ENCODE peak calls at places on chromosomes 11 and 22, in six cellular contexts. F, C, U, D, I and P are unnamed samples. For H3K27me3, the result is how much of the 10 kb centered on the place peaks cover.

GRCh38 chr11:112019066-112019465 is 6.1 kb upstream of the DLAT start:
- DNase-seq in F (no peak), C (no peak), U (no peak), D (no peak), I (no peak), P (no peak)

GRCh38 chr11:70141490-70142014 is 61.5 kb upstream of the FADD start:
- DNase-seq in F (no peak), C (no peak), U (no peak), D (no peak), I (no peak), P (no peak)

GRCh38 chr11:76698321-76699043 is 27.9 kb upstream of the LRRC32 start:
- DNase-seq in F (no peak), C (no peak), U (no peak), D (no peak), I (no peak), P (no peak)

GRCh38 chr22:33188316-33188715 is 130.1 kb upstream of the SYN3 start:
- DNase-seq in F (no peak), C (no peak), U (no peak), D (no peak), I (no peak), P (no peak)

GRCh38 chr11:132803436-132803835 is 728.9 kb downstream of the OPCML start:
- DNase-seq in F (no peak), C (no peak), U (no peak), D (no peak), I (no peak), P (no peak)

GRCh38 chr11:44426958-44427357 is 117.0 kb upstream of the ALX4 start:
- DNase-seq in F (no peak), C (no peak), U (no peak), D (no peak), I (no peak), P (no peak)

GRCh38 chr11:89477175-89477574 is 14.0 kb downstream of the NOX4 start:
- DNase-seq in F (no peak), C (no peak), U (no peak), D (peak), I (no peak), P (no peak)

GRCh38 chr22:19289475-19290161 is 1.9 kb downstream of the CLTCL1 start:
- DNase-seq in F (no peak), C (no peak), U (no peak), D (peak), I (no peak), P (no peak)

GRCh38 chr11:100546714-100547113 is 140.4 kb upstream of the ARHGAP42 start:
- DNase-seq in F (no peak), C (no peak), U (no peak), D (peak), I (no peak), P (no peak)

GRCh38 chr22:45999379-45999971 is 22.5 kb upstream of the WNT7B start:
- DNase-seq in F (no peak), C (no peak), U (peak), D (no peak), I (no peak), P (no peak)

GRCh38 chr22:21713428-21714058 is 22.1 kb downstream of the YPEL1 start:
- DNase-seq in F (no peak), C (peak), U (no peak), D (no peak), I (no peak), P (no peak)

GRCh38 chr22:35705141-35705540 is 12.5 kb upstream of the APOL5 start:
- DNase-seq in F (no peak), C (no peak), U (no peak), D (no peak), I (no peak), P (no peak)

GRCh38 chr11:24509114-24509513 is 12.3 kb downstream of the LUZP2 start:
- DNase-seq in F (no peak), C (no peak), U (no peak), D (no peak), I (no peak), P (no peak)

DNA sequence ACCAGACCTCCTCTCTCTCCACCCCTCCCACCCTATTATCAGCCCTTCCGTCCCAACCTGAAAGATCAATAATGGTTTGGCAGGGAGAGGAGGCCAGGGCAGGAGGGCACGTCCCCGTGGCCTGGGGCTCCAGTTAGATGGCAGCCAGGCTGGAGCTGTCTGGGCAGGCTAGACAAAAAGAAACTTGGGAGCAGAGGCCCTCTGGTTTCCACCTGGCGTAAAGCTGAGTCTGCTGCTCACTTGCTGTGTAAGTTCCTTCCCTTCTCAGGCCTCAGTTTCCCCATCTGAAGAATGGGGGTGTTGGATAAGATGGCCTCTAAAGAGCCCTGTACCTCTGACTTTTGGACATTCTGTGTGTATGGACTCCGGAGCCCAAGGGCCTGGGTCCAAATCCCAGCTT is 3.8 kb upstream of the RHOD start:
- DNase-seq in F (no peak), C (no peak), U (no peak), D (no peak), I (no peak), P (no peak)
- H3K4me3 ChIP-seq in F (no peak), C (no peak), U (no peak), D (no peak), I (no peak), P (no peak)

GRCh38 chr22:17121235-17122195 is at the start of gene TMEM121B:
- DNase-seq in F (peak), C (no peak), U (peak), D (peak), I (no peak), P (peak)
- H3K27me3 ChIP-seq in F (under half), C (under half), U (under half), D (under half), I (under half), P (under half)

GRCh38 chr11:114448749-114449484 is 9.7 kb downstream of the REXO2 start:
- DNase-seq in F (no peak), C (no peak), U (no peak), D (no peak), I (no peak), P (no peak)
- H3K4me3 ChIP-seq in F (no peak), C (no peak), U (no peak), D (no peak), I (no peak), P (no peak)

GRCh38 chr11:115656041-115656440 is 151.8 kb upstream of the CADM1 start:
- DNase-seq in F (no peak), C (no peak), U (no peak), D (no peak), I (no peak), P (no peak)

GRCh38 chr11:115659061-115659963 is 155.1 kb upstream of the CADM1 start:
- DNase-seq in F (peak), C (no peak), U (peak), D (peak), I (no peak), P (no peak)

GRCh38 chr11:115654792-115655191 is 150.6 kb upstream of the CADM1 start:
- DNase-seq in F (no peak), C (no peak), U (no peak), D (no peak), I (no peak), P (no peak)

GRCh38 chr11:115657586-115657985 is 153.4 kb upstream of the CADM1 start:
- DNase-seq in F (no peak), C (no peak), U (no peak), D (no peak), I (no peak), P (no peak)

DNA sequence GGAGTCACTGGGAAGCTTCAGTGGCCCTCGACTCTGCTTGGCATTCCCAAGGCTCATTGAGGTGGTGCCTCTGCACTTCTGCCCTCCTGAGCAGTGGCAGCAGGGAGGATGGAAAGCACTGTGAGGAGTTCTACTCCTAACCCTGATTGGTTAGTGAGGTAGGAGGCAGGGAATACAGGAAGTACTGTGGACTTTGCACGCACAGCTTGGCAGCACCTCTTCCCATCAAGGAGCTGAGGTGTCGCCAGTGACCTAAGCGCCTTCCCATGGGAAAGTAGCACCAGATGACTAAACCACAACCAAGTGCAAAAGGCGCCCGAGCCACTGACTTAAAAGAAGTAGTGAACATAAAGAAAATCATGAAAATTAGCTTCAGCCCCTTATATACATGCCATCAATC is 152.5 kb upstream of the CADM1 start:
- DNase-seq in F (no peak), C (no peak), U (no peak), D (peak), I (no peak), P (no peak)
- H3K27me3 ChIP-seq in F (under half), C (under half), U (under half), D (under half), I (under half), P (under half)

GRCh38 chr11:11841605-11842425 is at the start of gene USP47:
- DNase-seq in F (peak), C (peak), U (peak), D (peak), I (peak), P (peak)

GRCh38 chr11:11843642-11844041 is 1.9 kb downstream of the USP47 start:
- DNase-seq in F (no peak), C (no peak), U (no peak), D (no peak), I (no peak), P (no peak)

GRCh38 chr11:11842426-11843008 is 745 bp downstream of the USP47 start:
- DNase-seq in F (no peak), C (peak), U (peak), D (peak), I (peak), P (no peak)

GRCh38 chr11:11844272-11844671 is 2.5 kb downstream of the USP47 start:
- DNase-seq in F (no peak), C (no peak), U (no peak), D (no peak), I (no peak), P (no peak)

GRCh38 chr11:11843233-11843632 is 1.5 kb downstream of the USP47 start:
- DNase-seq in F (no peak), C (peak), U (no peak), D (peak), I (no peak), P (no peak)
- H3K4me3 ChIP-seq in F (peak), C (peak), U (peak), D (peak), I (peak), P (peak)

GRCh38 chr11:68842427-68843051 is 823 bp upstream of the CPT1A start:
- DNase-seq in F (no peak), C (no peak), U (no peak), D (no peak), I (no peak), P (no peak)

GRCh38 chr11:68844376-68844775 is 2.7 kb upstream of the CPT1A start:
- DNase-seq in F (no peak), C (no peak), U (no peak), D (no peak), I (no peak), P (no peak)

GRCh38 chr11:68843052-68843561 is 1.4 kb upstream of the CPT1A start:
- DNase-seq in F (no peak), C (peak), U (no peak), D (no peak), I (no peak), P (peak)

GRCh38 chr11:68844801-68845200 is 3.1 kb upstream of the CPT1A start:
- DNase-seq in F (no peak), C (no peak), U (no peak), D (no peak), I (no peak), P (no peak)

GRCh38 chr11:68843703-68844312 is 2.1 kb upstream of the CPT1A start:
- DNase-seq in F (peak), C (peak), U (peak), D (peak), I (peak), P (peak)
- H3K27me3 ChIP-seq in F (under half), C (under half), U (under half), D (under half), I (under half), P (under half)

GRCh38 chr22:42957958-42958357 is 57.0 kb downstream of the PACSIN2 start:
- DNase-seq in F (no peak), C (no peak), U (no peak), D (no peak), I (no peak), P (no peak)

GRCh38 chr22:42959472-42960145 is 55.3 kb downstream of the PACSIN2 start:
- DNase-seq in F (peak), C (no peak), U (no peak), D (peak), I (no peak), P (peak)

GRCh38 chr22:42958937-42959336 is 56.0 kb downstream of the PACSIN2 start:
- DNase-seq in F (no peak), C (no peak), U (no peak), D (no peak), I (no peak), P (no peak)

GRCh38 chr22:42961815-42962214 is 53.1 kb downstream of the PACSIN2 start:
- DNase-seq in F (no peak), C (no peak), U (no peak), D (no peak), I (no peak), P (peak)

GRCh38 chr22:42960146-42960509 is 54.8 kb downstream of the PACSIN2 start:
- DNase-seq in F (no peak), C (no peak), U (no peak), D (no peak), I (no peak), P (no peak)
- H3K4me3 ChIP-seq in F (peak), C (no peak), U (peak), D (no peak), I (no peak), P (no peak)